ENCODE peak calls at places on chromosome 4, in ten cellular contexts. M is lung microvascular endothelial cell; H is SK-N-SH; B is neuronal stem cell; P is NCI-H748 treated with DMSO at 0.1 percent for 48 hours; I is GM13977; X is activated CD8-positive, alpha-beta T cell treated with anti-CD3 and anti-CD28 coated beads, Interleukin-2, amount 10 ng/mL, durations not matched to agents 7 days and 5 days; C is putamen; W is transverse colon; O is left cardiac atrium. R is an unnamed sample.

GRCh38 chr4:155342142-155342541 is 34.6 kb downstream of the MAP9 start:
- DNase-seq in C (no peak), O (no peak), H (no peak), P (no peak), W (no peak), M (no peak), I (no peak), X (no peak), B (no peak), R (no peak)

GRCh38 chr4:71974681-71975080 is 57.1 kb upstream of the NPFFR2 start:
- DNase-seq in H (no peak), P (no peak), X (no peak), W (no peak), I (no peak), C (no peak), M (peak), B (no peak), O (no peak), R (no peak)

GRCh38 chr4:139053909-139054308 is 38.3 kb downstream of the NOCT start:
- DNase-seq in P (no peak), X (no peak), W (no peak), B (no peak), I (no peak), H (no peak), C (no peak), O (no peak), M (no peak), R (no peak)

GRCh38 chr4:127730142-127730913 is at the start of gene SLC25A31:
- DNase-seq in B (no peak), C (no peak), W (no peak), O (no peak), P (no peak), M (no peak), X (no peak), H (no peak), I (no peak), R (no peak)

GRCh38 chr4:127249767-127250108 is 383.0 kb upstream of the INTU start:
- DNase-seq in C (no peak), X (no peak), M (no peak), O (no peak), I (no peak), H (no peak), B (no peak), P (no peak), W (no peak), R (no peak)

GRCh38 chr4:127783971-127784519 is 1.9 kb downstream of the HSPA4L start:
- DNase-seq in X (no peak), P (no peak), C (no peak), B (no peak), H (no peak), W (no peak), O (no peak), I (no peak), M (no peak), R (no peak)

GRCh38 chr4:18850763-18851331 is 829.3 kb upstream of the LCORL start:
- DNase-seq in M (no peak), I (no peak), P (no peak), O (no peak), W (no peak), C (no peak), B (no peak), H (peak), X (no peak), R (no peak)

GRCh38 chr4:168781341-168781740 is 228.7 kb downstream of the CBR4 start:
- DNase-seq in W (no peak), B (no peak), M (no peak), H (no peak), I (no peak), C (no peak), P (no peak), X (no peak), O (no peak), R (no peak)

GRCh38 chr4:107997001-107997788 is 7.5 kb downstream of the HADH start:
- DNase-seq in M (peak), H (no peak), P (no peak), C (no peak), W (no peak), I (no peak), B (no peak), X (no peak), O (no peak), R (peak)

GRCh38 chr4:146029939-146030710 is 91.5 kb upstream of the ZNF827 start:
- DNase-seq in I (peak), H (no peak), B (no peak), W (peak), O (no peak), M (no peak), C (no peak), X (no peak), P (no peak), R (no peak)

GRCh38 chr4:89497517-89498308 is 190.1 kb upstream of the GPRIN3 start:
- DNase-seq in I (no peak), X (no peak), O (no peak), H (no peak), W (no peak), C (no peak), B (no peak), M (peak), P (no peak), R (no peak)

GRCh38 chr4:74640111-74640903 is 154.0 kb downstream of the BTC start:
- DNase-seq in W (no peak), C (no peak), H (no peak), P (no peak), O (no peak), B (no peak), X (no peak), M (peak), I (no peak), R (no peak)

GRCh38 chr4:185825737-185826136 is 13.7 kb upstream of the SORBS2 start:
- DNase-seq in W (no peak), P (no peak), X (no peak), H (no peak), C (no peak), B (no peak), M (no peak), O (no peak), I (no peak), R (no peak)

GRCh38 chr4:159677521-159677920 is 574.6 kb downstream of the RAPGEF2 start:
- DNase-seq in C (no peak), X (no peak), M (no peak), H (peak), W (no peak), P (no peak), O (no peak), B (no peak), I (no peak), R (no peak)

GRCh38 chr4:83212041-83212851 is 72.4 kb downstream of the COQ2 start:
- DNase-seq in H (no peak), X (peak), P (no peak), W (peak), I (no peak), O (no peak), M (no peak), B (no peak), C (no peak), R (no peak)

GRCh38 chr4:185471235-185472062 is at the start of gene CCDC110:
- DNase-seq in I (peak), W (peak), B (peak), H (peak), X (peak), P (peak), C (peak), O (peak), M (peak), R (peak)

GRCh38 chr4:72895408-72895807 is 174.1 kb downstream of the COX18 start:
- DNase-seq in X (no peak), M (no peak), P (no peak), C (no peak), B (peak), W (no peak), H (no peak), O (no peak), I (no peak), R (no peak)

GRCh38 chr4:152259866-152260265 is 276.0 kb downstream of the FBXW7 start:
- DNase-seq in I (no peak), W (no peak), X (no peak), M (peak), H (no peak), C (no peak), P (no peak), B (no peak), O (no peak), R (no peak)

GRCh38 chr4:128974203-128974602 is 119.1 kb downstream of the SCLT1 start:
- DNase-seq in I (no peak), X (no peak), W (no peak), C (no peak), H (peak), O (no peak), P (no peak), B (no peak), M (peak), R (peak)

GRCh38 chr4:184163813-184164212 is 53.9 kb downstream of the ENPP6 start:
- DNase-seq in X (peak), H (peak), O (peak), B (no peak), I (no peak), M (peak), W (peak), P (peak), C (peak), R (no peak)